ENCODE peak calls at places on chromosomes 11 and 22, in five cellular contexts. C, G, L, R and B are unnamed samples.

GRCh38 chr22:45499746-45500145 is 2.9 kb upstream of the FBLN1 start:
- DNase-seq in C (no peak), L (no peak), R (peak), G (peak), B (no peak)

GRCh38 chr11:78698612-78699011 is 123.9 kb upstream of the NARS2 start:
- DNase-seq in L (peak), G (no peak), R (no peak), C (no peak), B (peak)

GRCh38 chr11:107591446-107592236 is 694 bp downstream of the ELMOD1 start:
- DNase-seq in G (peak), C (peak), L (peak), R (peak), B (no peak)

GRCh38 chr22:26635117-26635516 is 13.4 kb downstream of the CRYBA4 start:
- DNase-seq in L (no peak), G (no peak), C (no peak), R (no peak), B (no peak)

GRCh38 chr11:124837491-124837856 is 27.8 kb upstream of the ROBO3 start:
- DNase-seq in R (peak), G (peak), L (peak), C (no peak), B (peak)

GRCh38 chr11:95299078-95299611 is 68.1 kb upstream of the SESN3 start:
- DNase-seq in G (no peak), R (no peak), C (no peak), L (no peak), B (peak)

GRCh38 chr11:1197886-1198765 is 24.7 kb upstream of the MUC5B start:
- DNase-seq in L (no peak), R (no peak), G (peak), C (no peak), B (no peak)

GRCh38 chr11:96314326-96315050 is 28.5 kb downstream of the MAML2 start:
- DNase-seq in G (no peak), C (no peak), L (peak), R (no peak), B (peak)

GRCh38 chr11:110147965-110148709 is 54.9 kb downstream of the ZC3H12C start:
- DNase-seq in G (no peak), L (peak), C (no peak), R (peak), B (peak)

GRCh38 chr11:76131585-76131984 is 74.7 kb downstream of the WNT11 start:
- DNase-seq in L (no peak), G (no peak), R (peak), C (no peak), B (no peak)

GRCh38 chr11:898540-899190 is 11.9 kb downstream of the CHID1 start:
- DNase-seq in C (no peak), L (no peak), R (peak), G (peak), B (peak)

GRCh38 chr11:114078423-114078822 is 18.9 kb downstream of the ZBTB16 start:
- DNase-seq in G (peak), C (no peak), L (no peak), R (peak), B (no peak)

GRCh38 chr22:43992331-43992821 is 31.7 kb upstream of the PARVB start:
- DNase-seq in C (no peak), G (no peak), L (no peak), R (no peak), B (peak)

GRCh38 chr22:28259774-28260173 is 340.7 kb upstream of the PITPNB start:
- DNase-seq in R (no peak), G (no peak), C (no peak), L (no peak), B (no peak)
- H3K9ac ChIP-seq in R (no peak), G (no peak), C (no peak), L (no peak), B (no peak)

GRCh38 chr11:35174666-35175065 is 35.7 kb downstream of the CD44 start:
- DNase-seq in G (no peak), R (no peak), C (no peak), L (no peak), B (peak)
- H3K9ac ChIP-seq in G (no peak), R (no peak), C (no peak), L (no peak), B (no peak)

GRCh38 chr11:65415499-65416340 is 6.9 kb upstream of the NEAT1 start:
- DNase-seq in R (no peak), C (no peak), G (peak), L (no peak), B (no peak)

GRCh38 chr11:65417702-65418430 is 4.7 kb upstream of the NEAT1 start:
- DNase-seq in L (peak), G (no peak), C (no peak), R (peak), B (peak)

GRCh38 chr11:65414776-65415498 is 7.7 kb upstream of the NEAT1 start:
- DNase-seq in L (no peak), C (no peak), R (no peak), G (no peak), B (no peak)

GRCh38 chr11:65417221-65417701 is 5.3 kb upstream of the NEAT1 start:
- DNase-seq in C (no peak), L (no peak), R (peak), G (peak), B (peak)

DNA sequence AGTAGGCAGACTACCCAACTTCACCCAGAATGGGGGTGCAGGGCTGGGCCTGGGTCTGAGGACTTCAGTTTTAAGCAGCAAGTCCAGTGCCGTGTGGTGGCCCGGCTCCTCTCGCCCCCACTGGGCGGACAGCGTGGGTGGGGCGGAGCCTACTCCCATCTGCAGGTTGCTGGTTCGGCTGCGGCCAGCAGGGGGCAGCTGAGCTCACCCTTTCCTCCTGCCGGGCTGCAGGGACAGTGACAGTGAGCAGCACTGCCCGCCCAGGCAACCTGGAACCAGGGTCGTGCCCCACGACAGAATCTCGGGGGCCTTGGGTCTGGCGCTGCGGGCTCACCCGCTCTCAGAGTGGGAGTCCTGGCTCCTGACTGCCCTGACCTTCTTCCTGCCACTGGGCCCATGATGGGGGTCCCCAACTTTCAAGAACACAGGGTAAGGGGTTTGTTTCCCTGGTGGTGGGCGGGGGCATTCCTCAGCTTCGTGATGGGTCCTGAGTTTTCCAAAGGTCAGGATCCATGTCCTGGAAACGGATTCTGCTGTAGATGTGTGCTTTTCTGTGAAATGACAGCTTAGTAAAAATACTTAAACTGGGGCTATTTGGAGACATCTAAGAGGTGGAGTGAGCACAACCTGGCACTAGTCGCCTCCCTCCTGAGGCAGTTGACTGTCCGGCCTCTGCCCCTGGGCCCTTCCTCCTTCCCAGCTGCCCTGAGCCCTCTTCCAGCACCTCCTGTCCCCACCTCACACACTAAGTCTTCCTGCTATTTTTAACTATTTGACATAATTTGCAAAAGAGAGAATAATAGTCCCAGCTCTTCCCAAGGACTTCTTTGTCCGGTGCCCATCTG is 6.0 kb upstream of the NEAT1 start:
- DNase-seq in C (peak), R (peak), L (peak), G (peak), B (peak)
- H3K9ac ChIP-seq in C (no peak), R (peak), L (peak), G (peak), B (peak)

GRCh38 chr11:93330446-93330984 is at the start of gene DEUP1:
- DNase-seq in C (peak), R (peak), L (no peak), G (peak), B (peak)

GRCh38 chr11:93326681-93327080 is 3.9 kb upstream of the DEUP1 start:
- DNase-seq in C (no peak), L (no peak), R (no peak), G (no peak), B (no peak)

GRCh38 chr11:93329936-93330445 is 551 bp upstream of the DEUP1 start:
- DNase-seq in C (no peak), G (peak), L (no peak), R (peak), B (peak)
- H3K9ac ChIP-seq in C (no peak), G (no peak), L (no peak), R (peak), B (no peak)

DNA sequence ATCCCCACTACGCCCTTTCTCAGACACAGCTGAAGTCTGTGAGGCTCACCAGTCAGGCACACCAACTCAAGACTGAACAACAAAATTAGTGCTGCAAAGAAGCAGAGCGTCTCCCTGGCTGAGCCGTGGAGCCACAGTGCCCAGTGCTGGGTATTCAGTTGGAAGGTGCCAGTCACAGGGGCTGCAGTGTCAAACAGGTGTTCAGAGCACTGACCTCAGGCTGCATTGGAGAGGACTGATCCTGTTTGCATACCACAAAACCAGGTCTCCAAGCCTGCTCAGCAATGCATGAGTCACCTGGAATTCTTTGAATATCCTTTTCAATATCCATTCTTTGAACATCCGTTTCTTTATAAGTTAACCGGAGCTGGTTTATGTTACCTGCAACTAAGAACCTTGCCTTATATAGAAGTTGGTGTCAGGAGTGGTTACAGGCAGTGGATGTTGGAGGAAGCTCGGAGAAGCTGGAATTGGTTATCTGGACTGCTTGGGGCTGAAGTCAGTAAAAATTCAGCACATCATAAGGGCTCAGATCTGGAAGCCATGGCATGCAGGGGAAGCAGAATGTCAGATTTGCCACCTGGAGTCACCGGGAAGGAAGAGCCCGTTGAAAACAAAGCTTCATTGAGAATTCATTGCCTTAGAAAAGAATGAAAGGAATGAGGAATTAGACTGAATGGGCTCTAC is 30.3 kb downstream of the PDGFB start:
- DNase-seq in G (peak), C (peak), L (peak), R (peak), B (peak)
- H3K9ac ChIP-seq in G (no peak), C (no peak), L (peak), R (no peak), B (no peak)

DNA sequence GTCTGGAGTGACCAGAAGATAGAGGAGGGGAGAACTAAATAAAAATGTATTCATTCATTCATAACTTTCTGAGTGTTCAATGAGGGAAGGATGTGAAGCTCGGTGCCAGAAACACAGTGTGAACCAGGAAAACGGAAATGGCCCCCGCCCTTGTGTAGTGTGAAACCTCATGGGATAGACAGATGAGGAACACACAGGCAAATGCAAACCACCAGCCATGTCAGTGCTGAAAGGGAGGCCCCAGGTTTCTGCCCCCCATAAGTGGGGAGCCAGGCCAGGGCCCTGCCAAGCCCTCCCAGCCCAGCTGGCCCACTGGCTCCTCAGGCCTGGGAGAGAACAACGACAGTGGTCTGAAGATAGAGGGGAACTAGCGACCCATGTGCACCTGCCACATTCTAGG is 30.5 kb downstream of the LARGE1 start:
- DNase-seq in G (no peak), R (no peak), L (no peak), C (no peak), B (no peak)
- H3K9ac ChIP-seq in G (no peak), R (no peak), L (no peak), C (no peak), B (no peak)

GRCh38 chr22:41215926-41216325 is 10.8 kb downstream of the L3MBTL2 start:
- DNase-seq in L (no peak), G (no peak), C (no peak), R (no peak), B (no peak)

GRCh38 chr22:41215409-41215808 is 10.3 kb downstream of the L3MBTL2 start:
- DNase-seq in R (no peak), L (no peak), C (no peak), G (no peak), B (no peak)

GRCh38 chr22:41222846-41223507 is 17.8 kb downstream of the CHADL start:
- DNase-seq in R (no peak), L (no peak), G (peak), C (no peak), B (no peak)

GRCh38 chr22:41216984-41217383 is 11.9 kb downstream of the L3MBTL2 start:
- DNase-seq in R (no peak), C (no peak), G (peak), L (no peak), B (peak)

GRCh38 chr22:41217553-41218157 is 12.5 kb downstream of the L3MBTL2 start:
- DNase-seq in G (peak), R (peak), C (no peak), L (no peak), B (peak)
- H3K9ac ChIP-seq in G (no peak), R (no peak), C (no peak), L (no peak), B (peak)

GRCh38 chr22:35348026-35348590 is 32.8 kb upstream of the HMOX1 start:
- DNase-seq in L (no peak), R (no peak), C (no peak), G (no peak), B (no peak)

GRCh38 chr22:35350539-35351503 is 30.1 kb upstream of the HMOX1 start:
- DNase-seq in R (peak), G (peak), C (peak), L (peak), B (peak)

GRCh38 chr22:35349704-35350538 is 31.0 kb upstream of the HMOX1 start:
- DNase-seq in R (no peak), G (peak), L (no peak), C (no peak), B (peak)

GRCh38 chr22:35348703-35349102 is 32.2 kb upstream of the HMOX1 start:
- DNase-seq in G (no peak), C (no peak), R (no peak), L (no peak), B (no peak)

DNA sequence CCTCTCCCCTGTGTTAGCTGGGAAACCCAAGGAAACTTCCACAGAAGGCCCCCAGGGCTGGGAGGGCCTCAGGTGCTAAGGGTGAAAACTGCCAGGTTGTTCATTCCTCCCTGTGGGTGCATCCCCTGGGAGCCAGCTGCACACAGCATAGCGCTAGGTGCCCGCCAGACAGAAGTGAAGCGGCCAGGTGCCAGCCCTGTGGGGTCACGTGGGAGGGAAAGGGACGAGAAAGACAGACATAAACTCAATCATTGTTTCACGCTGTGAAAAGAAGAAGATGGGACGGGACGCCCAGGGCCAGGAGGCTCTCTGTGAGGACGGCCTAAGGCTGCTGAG is 31.6 kb upstream of the HMOX1 start:
- DNase-seq in L (no peak), R (no peak), G (no peak), C (no peak), B (no peak)
- H3K9ac ChIP-seq in L (no peak), R (no peak), G (no peak), C (peak), B (no peak)

GRCh38 chr22:27720860-27721259 is 80.7 kb downstream of the MN1 start:
- DNase-seq in R (no peak), G (no peak), L (no peak), C (no peak), B (no peak)

GRCh38 chr22:27718186-27719032 is 83.1 kb downstream of the MN1 start:
- DNase-seq in L (peak), R (peak), C (no peak), G (peak), B (peak)

GRCh38 chr22:27717094-27717493 is 84.5 kb downstream of the MN1 start:
- DNase-seq in C (no peak), R (peak), L (no peak), G (no peak), B (no peak)

GRCh38 chr22:27719033-27719341 is 82.6 kb downstream of the MN1 start:
- DNase-seq in R (no peak), G (no peak), L (no peak), C (no peak), B (no peak)

DNA sequence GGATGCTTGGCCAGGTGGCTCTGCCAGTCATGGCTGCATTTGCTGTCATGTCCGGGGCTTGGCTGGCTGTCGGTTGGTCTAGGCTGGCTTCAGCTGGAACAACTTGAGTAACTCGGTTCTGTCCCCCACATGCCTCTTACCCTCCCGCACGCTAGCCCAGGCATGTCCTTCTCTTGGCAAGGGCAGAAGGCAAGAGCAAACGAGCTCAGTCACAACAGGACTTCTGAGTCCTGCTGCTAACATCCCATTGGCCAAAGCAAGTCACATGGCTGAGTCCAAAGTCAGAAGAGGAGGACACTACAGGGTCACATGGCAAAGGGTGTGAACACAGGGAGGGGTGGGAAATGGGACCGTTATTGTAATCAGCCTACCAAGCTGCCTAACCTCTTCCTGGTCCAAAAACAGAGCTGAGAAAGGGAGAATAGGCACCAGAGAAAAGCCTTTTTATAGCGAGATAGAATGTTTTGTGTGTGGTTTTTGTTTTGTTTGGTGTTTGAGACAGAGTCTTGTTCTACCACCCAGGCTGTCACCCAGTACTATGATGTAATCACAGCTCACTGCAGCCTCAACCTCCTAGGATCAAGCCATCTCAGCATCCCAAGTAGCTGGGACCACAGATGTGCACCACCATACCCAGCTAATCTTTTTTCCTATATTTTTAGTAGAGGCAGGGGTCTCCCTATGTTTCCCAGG is 81.9 kb downstream of the MN1 start:
- DNase-seq in R (peak), G (peak), L (peak), C (no peak), B (peak)
- H3K9ac ChIP-seq in R (no peak), G (no peak), L (no peak), C (no peak), B (no peak)